ENCODE peak calls at places on chromosome 16, in four cellular contexts. R is pancreas; N is ascending aorta; K is CD8-positive, alpha-beta T cell. I is an unnamed sample. For H3K9me3, the result is how much of the 10 kb centered on the place peaks cover.

GRCh38 chr16:85215478-85216120 is 103.3 kb upstream of the CIBAR2 start:
- DNase-seq in R (no peak), N (no peak), K (no peak), I (no peak)

GRCh38 chr16:50876263-50876662 is 134.4 kb downstream of the CYLD start:
- DNase-seq in K (no peak), R (no peak), N (no peak), I (no peak)

GRCh38 chr16:69187387-69187890 is 475 bp downstream of the SNTB2 start:
- DNase-seq in N (no peak), K (peak), R (peak), I (no peak)

GRCh38 chr16:65122974-65123845 is 1.3 kb upstream of the CDH11 start:
- DNase-seq in N (no peak), R (no peak), K (no peak), I (peak)

GRCh38 chr16:55003916-55004315 is 73.3 kb downstream of the IRX5 start:
- DNase-seq in K (no peak), R (no peak), N (no peak), I (no peak)

GRCh38 chr16:68230956-68231355 is 5.0 kb downstream of the ESRP2 start:
- DNase-seq in K (no peak), N (no peak), R (no peak), I (no peak)

GRCh38 chr16:69005641-69006355 is 99.7 kb upstream of the HAS3 start:
- DNase-seq in K (no peak), R (no peak), N (no peak), I (no peak)

GRCh38 chr16:2919511-2920255 is 8.0 kb downstream of the FLYWCH1 start:
- DNase-seq in K (peak), N (no peak), R (no peak), I (peak)

GRCh38 chr16:23504076-23504452 is 6.2 kb downstream of the GGA2 start:
- DNase-seq in K (no peak), R (peak), N (no peak), I (peak)

GRCh38 chr16:29745126-29745852 is 501 bp downstream of the C16orf54 start:
- DNase-seq in K (peak), R (no peak), N (no peak), I (no peak)

GRCh38 chr16:85637808-85638186 is 24.7 kb downstream of the GSE1 start:
- DNase-seq in N (no peak), R (peak), K (no peak), I (no peak)

GRCh38 chr16:73204359-73205152 is 156.6 kb upstream of the ZFHX3 start:
- DNase-seq in N (no peak), R (no peak), K (no peak), I (no peak)

GRCh38 chr16:12613131-12613991 is 190.3 kb downstream of the CPPED1 start:
- DNase-seq in N (no peak), R (no peak), K (no peak), I (no peak)

GRCh38 chr16:51500306-51500705 is 349.2 kb upstream of the SALL1 start:
- DNase-seq in N (no peak), R (no peak), K (no peak), I (no peak)

GRCh38 chr16:19152042-19152441 is 16.0 kb upstream of the SYT17 start:
- DNase-seq in K (no peak), N (no peak), R (no peak), I (no peak)

GRCh38 chr16:17359778-17360177 is 111.0 kb downstream of the XYLT1 start:
- DNase-seq in R (no peak), N (no peak), K (peak), I (peak)

GRCh38 chr16:77499373-77500285 is 64.8 kb upstream of the ADAMTS18 start:
- DNase-seq in K (no peak), N (no peak), R (no peak), I (peak)

GRCh38 chr16:58307583-58308312 is 12.9 kb upstream of the PRSS54 start:
- DNase-seq in N (no peak), K (no peak), R (no peak), I (no peak)

GRCh38 chr16:30521873-30522641 is 4.3 kb downstream of the ZNF768 start:
- DNase-seq in R (no peak), K (no peak), N (no peak), I (no peak)

GRCh38 chr16:2991566-2992261 is 11.5 kb upstream of the PKMYT1 start:
- DNase-seq in K (no peak), R (no peak), N (no peak), I (no peak)

GRCh38 chr16:56879276-56879675 is 14.3 kb downstream of the SLC12A3 start:
- DNase-seq in R (no peak), K (no peak), N (no peak), I (no peak)

GRCh38 chr16:14562691-14563491 is 67.2 kb downstream of the PARN start:
- DNase-seq in R (peak), N (no peak), K (no peak), I (peak)

GRCh38 chr16:87324411-87325275 is 7.5 kb upstream of the C16orf95 start:
- DNase-seq in N (no peak), K (peak), R (no peak), I (no peak)

GRCh38 chr16:67399749-67400704 is 6.7 kb upstream of the TPPP3 start:
- DNase-seq in N (no peak), R (peak), K (no peak), I (no peak)

GRCh38 chr16:15739940-15740339 is 89.9 kb downstream of the NDE1 start:
- DNase-seq in N (no peak), K (no peak), R (no peak), I (no peak)

GRCh38 chr16:2210386-2211365 is at the start of gene BRICD5:
- DNase-seq in R (no peak), N (no peak), K (no peak), I (no peak)

GRCh38 chr16:50591800-50592771 is 43.9 kb downstream of the NKD1 start:
- DNase-seq in R (peak), K (no peak), N (peak), I (peak)

GRCh38 chr16:35752773-35753558 is 2293.6 kb downstream of the TP53TG3F start:
- DNase-seq in R (no peak), N (no peak), K (peak), I (peak)
- H3K9me3 ChIP-seq in R (under half), N (under half), K (under half), I (under half)

GRCh38 chr16:9338068-9338467 is 246.6 kb downstream of the HAPSTR1 start:
- DNase-seq in R (no peak), K (no peak), N (no peak), I (no peak)
- H3K9me3 ChIP-seq in R (under half), K (under half), N (under half), I (under half)

DNA sequence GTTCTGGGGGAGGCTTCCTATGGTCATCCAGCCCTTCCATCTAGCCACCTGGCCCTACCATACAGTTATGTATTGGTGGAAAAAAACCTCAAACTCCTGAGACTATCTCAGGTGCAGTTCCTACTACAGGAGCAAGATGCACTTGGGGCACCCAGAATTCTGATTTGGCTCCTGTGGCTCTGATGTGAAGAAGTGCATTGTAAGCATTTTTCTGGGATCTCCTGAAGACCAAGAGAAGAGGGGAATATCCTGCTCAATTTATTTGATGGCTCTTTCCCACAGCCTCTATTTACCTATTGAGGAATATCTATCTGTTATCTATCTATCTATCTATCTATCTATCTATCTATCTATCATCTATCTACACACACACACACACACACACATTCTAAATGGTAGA is 1981.5 kb downstream of the TP53TG3F start:
- DNase-seq in N (no peak), K (no peak), R (no peak), I (no peak)
- H3K9me3 ChIP-seq in N (under half), K (under half), R (under half), I (under half)

DNA sequence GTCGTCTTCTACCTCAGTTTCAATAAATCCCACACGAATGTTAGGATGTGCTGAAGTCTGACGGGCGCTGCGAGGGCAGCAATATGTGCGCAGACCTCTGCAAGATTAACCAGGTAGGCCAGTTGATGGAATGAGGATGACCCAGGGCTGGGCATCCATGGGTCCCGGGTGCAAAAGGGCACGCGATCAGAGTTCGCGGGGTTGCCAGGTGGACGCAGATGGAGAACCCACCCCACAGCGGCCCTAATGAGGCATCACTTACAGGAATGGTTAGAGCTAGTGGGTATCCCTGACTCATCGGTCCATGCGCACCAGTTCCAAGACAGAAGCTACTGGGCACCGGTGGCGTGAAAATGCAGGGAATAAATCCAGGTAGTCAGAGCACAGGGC is 2116.0 kb downstream of the TP53TG3F start:
- DNase-seq in R (no peak), K (no peak), N (no peak), I (no peak)
- H3K9me3 ChIP-seq in R (under half), K (under half), N (under half), I (under half)

GRCh38 chr16:35310999-35311398 is 1851.6 kb downstream of the TP53TG3F start:
- DNase-seq in R (no peak), N (no peak), K (no peak), I (no peak)
- H3K9me3 ChIP-seq in R (under half), N (under half), K (under half), I (under half)

GRCh38 chr16:854808-855410 is 54.4 kb upstream of the GNG13 start:
- DNase-seq in R (no peak), N (no peak), K (no peak), I (no peak)
- H3K9me3 ChIP-seq in R (under half), N (under half), K (under half), I (under half)

DNA sequence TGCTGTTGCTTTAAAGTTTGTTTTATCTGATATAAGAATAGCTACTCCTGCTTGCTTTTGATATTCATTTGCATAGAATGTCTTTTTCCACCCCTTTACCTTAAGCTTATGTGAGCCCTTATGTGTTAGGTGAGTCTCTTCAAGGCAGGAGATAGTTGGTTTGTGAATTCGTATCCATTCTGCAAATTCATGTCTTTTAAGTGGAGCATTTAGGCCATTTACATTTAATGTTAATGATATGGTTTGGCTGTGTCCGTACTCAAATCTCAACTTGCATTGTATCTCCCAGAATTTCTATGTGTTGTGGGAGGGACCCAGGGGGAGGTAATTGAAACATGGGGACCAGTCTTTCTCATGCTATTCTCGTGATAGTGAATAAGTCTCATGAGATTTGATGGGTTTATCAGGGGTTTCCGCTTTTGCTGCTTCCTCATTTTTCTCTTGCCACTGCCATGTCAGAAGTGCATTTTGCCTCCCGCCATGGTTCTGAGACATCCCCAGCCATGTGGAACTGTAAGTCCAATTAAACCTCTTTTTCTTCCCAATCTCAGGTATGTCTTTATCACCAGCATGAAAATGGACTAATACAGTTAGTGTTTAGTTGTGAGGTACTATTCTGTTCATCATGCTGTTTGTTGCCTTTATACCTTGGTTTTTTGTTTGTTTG is 27.2 kb downstream of the ATF7IP2 start:
- DNase-seq in R (no peak), K (no peak), N (no peak), I (no peak)
- H3K9me3 ChIP-seq in R (under half), K (under half), N (half or more), I (under half)

I was measured in right atrium auricular region.